ENCODE peak calls at places on chromosomes 7 and 10, in six cellular contexts. C, A, N, U, I and K are unnamed samples. For H3K27me3, the result is how much of the 10 kb centered on the place peaks cover.

GRCh38 chr7:107152011-107152410 is 16.8 kb upstream of the HBP1 start:
- DNase-seq in I (no peak), U (no peak), N (no peak), A (no peak), C (no peak), K (no peak)

GRCh38 chr10:58618158-58618676 is 105.5 kb downstream of the BICC1 start:
- DNase-seq in A (no peak), U (no peak), I (no peak), N (no peak), C (no peak), K (no peak)

GRCh38 chr7:43439631-43440401 is 143.1 kb upstream of the STK17A start:
- DNase-seq in N (peak), I (no peak), A (no peak), C (no peak), U (no peak), K (peak)

GRCh38 chr7:85595639-85596268 is 408.9 kb upstream of the SEMA3D start:
- DNase-seq in A (no peak), N (no peak), C (no peak), U (no peak), I (no peak), K (no peak)

GRCh38 chr7:134056816-134057215 is 70.3 kb upstream of the LRGUK start:
- DNase-seq in C (no peak), N (no peak), A (no peak), U (no peak), I (no peak), K (no peak)

GRCh38 chr10:83603708-83604107 is 535.6 kb upstream of the GHITM start:
- DNase-seq in C (no peak), N (no peak), I (no peak), U (no peak), A (no peak), K (no peak)

GRCh38 chr7:18320422-18320821 is 175.1 kb upstream of the HDAC9 start:
- DNase-seq in N (no peak), U (no peak), C (no peak), I (no peak), A (no peak), K (no peak)

GRCh38 chr10:85614981-85615380 is 751.6 kb downstream of the GRID1 start:
- DNase-seq in A (no peak), U (no peak), N (no peak), I (no peak), C (no peak), K (no peak)

GRCh38 chr7:131692131-131692960 is 135.9 kb upstream of the PODXL start:
- DNase-seq in U (peak), N (peak), A (peak), I (no peak), C (peak), K (no peak)

GRCh38 chr10:120691623-120692022 is 159.5 kb upstream of the WDR11 start:
- DNase-seq in I (no peak), A (no peak), N (no peak), U (no peak), C (no peak), K (no peak)

GRCh38 chr10:78510566-78511323 is 477.1 kb downstream of the RPS24 start:
- DNase-seq in N (no peak), I (no peak), A (no peak), C (no peak), U (no peak), K (no peak)

GRCh38 chr7:100673942-100674431 is 447 bp downstream of the GNB2 start:
- DNase-seq in A (peak), I (no peak), C (no peak), N (no peak), U (peak), K (no peak)

GRCh38 chr7:128162666-128163065 is 78.4 kb upstream of the LEP start:
- DNase-seq in I (no peak), A (no peak), N (no peak), U (no peak), C (no peak), K (no peak)

GRCh38 chr7:128157906-128158305 is 83.2 kb upstream of the LEP start:
- DNase-seq in I (no peak), A (no peak), N (no peak), C (no peak), U (no peak), K (no peak)

GRCh38 chr7:128158370-128158769 is 82.7 kb upstream of the LEP start:
- DNase-seq in N (no peak), U (no peak), I (no peak), A (no peak), C (no peak), K (no peak)

GRCh38 chr7:128161466-128162125 is 79.5 kb upstream of the LEP start:
- DNase-seq in A (no peak), C (no peak), U (no peak), I (no peak), N (no peak), K (no peak)

GRCh38 chr7:128160296-128160695 is 80.8 kb upstream of the LEP start:
- DNase-seq in N (no peak), U (no peak), A (no peak), I (no peak), C (no peak), K (no peak)
- H3K27me3 ChIP-seq in N (under half), U (half or more), A (half or more), I (under half), C (under half), K (under half)

GRCh38 chr7:80719261-80719660 is 80.8 kb downstream of the CD36 start:
- DNase-seq in C (no peak), I (no peak), A (no peak), N (no peak), U (no peak), K (no peak)
- H3K27ac ChIP-seq in C (no peak), I (no peak), A (no peak), N (no peak), U (no peak), K (no peak)

GRCh38 chr7:99325597-99326407 is at the start of gene ARPC1A:
- DNase-seq in N (peak), C (peak), I (peak), A (peak), U (peak), K (peak)
- TF ChIP-seq CTCF in N (no peak), C (peak), I (peak), A (no peak), U (peak), K (no peak)

GRCh38 chr10:100653238-100653956 is 92.0 kb upstream of the PAX2 start:
- DNase-seq in I (no peak), N (no peak), C (no peak), U (no peak), A (no peak), K (no peak)
- H3K27me3 ChIP-seq in I (under half), N (under half), C (half or more), U (half or more), A (half or more), K (half or more)

DNA sequence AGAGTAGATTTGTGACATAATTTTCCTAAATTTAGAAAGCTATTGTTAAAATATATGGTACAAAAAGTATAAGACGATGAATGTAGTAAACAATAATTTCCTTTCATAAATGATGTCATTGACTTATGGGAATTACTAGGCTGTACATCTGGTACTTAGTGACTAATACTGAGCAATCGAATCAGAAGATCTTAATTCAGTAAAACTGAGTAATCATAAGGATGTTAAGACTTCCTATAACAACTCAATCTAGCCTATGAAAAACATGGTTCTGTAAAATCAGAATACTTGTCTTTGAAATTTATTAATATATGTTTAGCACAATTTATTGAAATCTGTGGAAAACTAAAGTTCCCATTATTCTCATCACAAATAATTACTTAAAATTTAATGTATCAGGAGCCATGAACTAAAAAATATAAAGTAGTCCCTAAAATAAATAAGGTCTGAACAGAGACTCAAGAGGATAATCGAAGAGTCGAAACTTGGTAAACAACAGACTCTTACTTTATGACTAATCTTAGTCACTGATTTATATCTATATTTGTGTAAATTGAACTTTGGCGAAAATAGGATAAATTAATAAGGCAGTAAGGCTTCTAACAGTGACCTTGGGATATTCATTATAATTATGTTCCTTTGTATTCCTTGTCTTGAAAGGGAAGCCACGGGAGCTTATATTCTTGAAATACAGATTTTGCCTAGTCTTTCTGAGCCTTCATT is 142.1 kb downstream of the HGF start:
- DNase-seq in C (no peak), U (no peak), N (no peak), A (no peak), I (no peak), K (no peak)
- H3K27ac ChIP-seq in C (no peak), U (no peak), N (no peak), A (no peak), I (no peak), K (no peak)

GRCh38 chr10:103254538-103255325 is 9.0 kb downstream of the RPEL1 start:
- DNase-seq in A (no peak), U (no peak), C (no peak), I (no peak), N (no peak), K (no peak)

GRCh38 chr10:103257812-103258211 is 12.1 kb downstream of the RPEL1 start:
- DNase-seq in I (no peak), N (no peak), C (no peak), U (no peak), A (no peak), K (no peak)

GRCh38 chr10:103262229-103262628 is 14.7 kb upstream of the INA start:
- DNase-seq in C (no peak), U (no peak), N (no peak), I (no peak), A (no peak), K (no peak)

GRCh38 chr10:103256613-103257012 is 10.9 kb downstream of the RPEL1 start:
- DNase-seq in C (no peak), I (no peak), A (no peak), U (no peak), N (no peak), K (no peak)

GRCh38 chr10:103259989-103260388 is 14.3 kb downstream of the RPEL1 start:
- DNase-seq in I (no peak), U (no peak), A (no peak), C (no peak), N (no peak), K (no peak)
- TF ChIP-seq CTCF in I (no peak), U (no peak), A (no peak), C (no peak), N (no peak), K (no peak)

GRCh38 chr7:156429514-156429913 is 211.1 kb upstream of the RNF32 start:
- DNase-seq in U (no peak), A (no peak), I (no peak), C (no peak), N (no peak), K (no peak)

GRCh38 chr7:156435486-156436231 is 204.9 kb upstream of the RNF32 start:
- DNase-seq in A (no peak), U (no peak), N (no peak), C (no peak), I (no peak), K (no peak)

GRCh38 chr7:156434706-156435105 is 205.9 kb upstream of the RNF32 start:
- DNase-seq in N (no peak), I (no peak), U (no peak), A (no peak), C (no peak), K (no peak)

GRCh38 chr7:156430109-156430508 is 210.5 kb upstream of the RNF32 start:
- DNase-seq in A (no peak), I (no peak), N (no peak), U (no peak), C (no peak), K (no peak)

DNA sequence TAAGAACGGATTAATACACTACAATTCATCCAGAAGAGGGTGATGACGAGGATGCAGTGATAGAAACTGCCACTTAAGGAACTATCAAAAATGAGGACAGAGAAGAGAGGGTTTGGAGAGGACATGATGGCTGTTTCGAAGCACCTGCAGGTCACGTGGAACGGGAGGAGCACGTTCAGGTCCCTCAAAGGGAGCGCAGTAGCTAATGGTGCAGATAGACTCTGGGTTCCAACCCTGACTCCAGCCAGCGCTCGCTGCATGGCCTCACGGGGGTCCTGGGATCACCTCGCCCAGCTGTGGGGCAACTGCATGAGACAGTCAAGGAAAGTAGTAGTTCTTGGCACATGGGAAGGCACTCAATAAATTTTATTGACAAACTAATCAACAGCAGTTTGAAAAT is 208.6 kb upstream of the RNF32 start:
- DNase-seq in N (no peak), I (no peak), A (no peak), C (no peak), U (no peak), K (no peak)
- H3K27me3 ChIP-seq in N (under half), I (under half), A (under half), C (under half), U (under half), K (under half)

DNA sequence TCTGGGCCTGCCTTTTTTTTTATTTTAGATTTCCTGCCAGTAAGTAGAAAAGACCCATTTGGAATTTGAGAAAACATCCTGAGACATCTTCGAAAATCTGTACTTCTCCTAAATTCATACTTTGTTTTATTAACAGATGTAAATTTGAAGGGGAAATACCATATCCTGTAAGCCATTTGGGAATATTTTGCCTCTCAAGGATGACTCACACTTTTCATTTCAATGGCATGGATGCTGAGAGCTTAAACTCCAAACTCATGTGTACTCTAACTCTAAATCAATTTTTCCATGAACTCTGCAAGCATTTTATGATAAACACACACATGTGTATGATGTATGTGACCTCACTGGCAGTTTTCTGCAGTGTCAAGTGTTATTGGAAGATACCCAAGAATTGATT is 89.0 kb downstream of the SEMA3A start:
- DNase-seq in C (no peak), A (no peak), N (no peak), I (no peak), U (no peak), K (no peak)
- H3K27ac ChIP-seq in C (no peak), A (no peak), N (no peak), I (no peak), U (no peak), K (no peak)

DNA sequence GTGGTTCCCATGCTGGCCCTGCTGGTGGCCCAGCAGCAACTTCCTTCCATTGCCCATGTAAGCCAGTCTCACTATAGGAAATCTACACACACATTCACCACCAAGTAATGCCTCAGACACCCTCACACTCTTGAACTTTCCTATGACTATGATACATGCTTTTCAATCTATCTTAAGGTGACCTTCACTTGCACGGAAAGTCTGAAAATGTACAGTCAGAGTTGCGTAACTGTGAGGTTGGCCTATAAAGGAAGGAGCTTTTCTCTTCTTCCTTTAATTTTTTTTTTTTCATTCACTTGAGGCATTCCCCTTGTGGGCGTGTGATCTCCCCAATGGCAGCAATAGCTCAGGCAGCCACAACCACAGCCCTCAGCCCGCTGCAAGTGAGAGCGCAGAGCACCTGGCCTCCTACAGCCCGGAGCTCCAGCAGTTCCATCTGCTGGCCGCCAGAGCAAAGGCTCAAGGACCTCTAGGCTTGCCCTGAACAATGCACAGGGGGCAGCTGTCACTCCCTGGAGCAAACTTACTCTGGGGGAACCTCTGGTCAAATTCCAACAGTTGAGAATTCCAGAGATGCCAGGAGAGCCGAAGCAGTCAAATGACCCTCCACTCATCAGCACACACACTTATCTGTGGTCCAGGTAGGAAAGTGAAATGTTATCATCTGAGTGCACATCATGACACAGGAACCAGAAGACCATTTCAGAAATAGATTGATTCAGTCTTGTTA is 123.1 kb upstream of the ADO start:
- DNase-seq in N (no peak), U (no peak), A (no peak), I (no peak), C (no peak), K (peak)
- TF ChIP-seq CTCF in N (peak), U (peak), A (no peak), I (no peak), C (no peak), K (no peak)

DNA sequence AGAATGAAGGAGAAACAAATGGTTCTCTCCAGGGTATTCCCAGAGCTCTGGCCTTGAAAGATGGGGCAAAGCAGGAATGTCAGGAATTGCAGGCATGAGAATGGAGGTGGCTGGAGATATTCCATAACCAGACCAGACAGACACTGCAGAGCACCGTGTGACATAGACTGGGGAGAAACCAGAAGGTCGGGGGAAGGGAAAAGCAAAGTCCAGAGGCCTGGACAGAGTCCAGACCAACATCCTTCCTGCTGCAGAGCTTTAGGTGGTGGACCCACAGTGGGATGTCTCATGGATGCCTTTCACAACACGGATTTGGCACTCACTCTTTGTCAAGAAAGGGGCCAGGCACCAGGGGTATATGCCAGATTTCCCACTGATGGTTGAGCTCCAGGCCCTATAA is 177.2 kb upstream of the INHBA start:
- DNase-seq in N (no peak), C (no peak), A (no peak), I (no peak), U (no peak), K (no peak)
- H3K27me3 ChIP-seq in N (under half), C (under half), A (under half), I (under half), U (under half), K (under half)